ENCODE peak calls at places on chromosomes 11 and 22, in six cellular contexts. O, S, D, R, X and C are unnamed samples.

GRCh38 chr11:123473941-123474668 is 44.0 kb downstream of the GRAMD1B start:
- DNase-seq in O (no peak), S (no peak), D (no peak), R (peak; percentile 0), X (no peak), C (no peak)

GRCh38 chr11:121762820-121763219 is 310.1 kb upstream of the SORL1-AS1 start:
- DNase-seq in O (no peak), S (peak; percentile 41), D (no peak), R (no peak), X (no peak), C (peak; percentile 91)

GRCh38 chr22:48153726-48154125 is 1391.3 kb downstream of the TBC1D22A start:
- DNase-seq in O (no peak), S (no peak), D (no peak), R (no peak), X (no peak), C (no peak)

GRCh38 chr11:12606597-12606996 is 67.6 kb upstream of the TEAD1 start:
- DNase-seq in O (no peak), S (no peak), D (no peak), R (no peak), X (no peak), C (no peak)

GRCh38 chr22:44263547-44263946 is 49.2 kb downstream of the SHISAL1 start:
- DNase-seq in O (no peak), S (no peak), D (no peak), R (peak; percentile 46), X (no peak), C (no peak)

GRCh38 chr11:126072141-126072741 is 9.6 kb upstream of the CDON start:
- DNase-seq in O (no peak), S (peak; percentile 56), D (no peak), R (no peak), X (no peak), C (no peak)

GRCh38 chr22:48857202-48857805 is 970.4 kb downstream of the BRD1 start:
- DNase-seq in O (no peak), S (no peak), D (no peak), R (peak; percentile 27), X (no peak), C (no peak)

GRCh38 chr22:49903322-49904039 is 14.8 kb downstream of the ALG12 start:
- DNase-seq in O (no peak), S (no peak), D (no peak), R (peak; percentile 56), X (peak; percentile 14), C (no peak)

GRCh38 chr22:49882519-49883293 is 29.1 kb downstream of the ZBED4 start:
- DNase-seq in O (no peak), S (no peak), D (no peak), R (no peak), X (no peak), C (no peak)

GRCh38 chr11:23280088-23280487 is 419.8 kb upstream of the CCDC179 start:
- DNase-seq in O (no peak), S (no peak), D (no peak), R (no peak), X (no peak), C (no peak)

GRCh38 chr11:130909650-130910049 is 6.6 kb downstream of the SNX19 start:
- DNase-seq in O (no peak), S (no peak), D (no peak), R (no peak), X (no peak), C (no peak)

GRCh38 chr11:44621784-44622183 is 56.3 kb downstream of the CD82 start:
- DNase-seq in O (no peak), S (no peak), D (no peak), R (no peak), X (no peak), C (peak; percentile 86)

GRCh38 chr11:10459029-10459970 is 4.2 kb downstream of the AMPD3 start:
- DNase-seq in O (no peak), S (no peak), D (no peak), R (no peak), X (peak; percentile 68), C (peak; percentile 86)

GRCh38 chr11:29334781-29335140 is 682.1 kb downstream of the KCNA4 start:
- DNase-seq in O (no peak), S (no peak), D (no peak), R (no peak), X (no peak), C (no peak)

GRCh38 chr11:35486446-35486845 is 39.0 kb downstream of the PAMR1 start:
- DNase-seq in O (no peak), S (no peak), D (peak; percentile 13), R (no peak), X (no peak), C (no peak)

GRCh38 chr22:29325785-29326315 is 10.4 kb upstream of the RASL10A start:
- DNase-seq in O (no peak), S (no peak), D (no peak), R (no peak), X (no peak), C (no peak)

GRCh38 chr11:122808494-122808893 is 29.8 kb upstream of the CRTAM start:
- DNase-seq in O (no peak), S (no peak), D (no peak), R (no peak), X (no peak), C (no peak)

GRCh38 chr22:37636186-37636948 is 3.1 kb upstream of the SH3BP1 start:
- DNase-seq in O (no peak), S (peak; percentile 47), D (no peak), R (no peak), X (peak; percentile 27), C (no peak)

GRCh38 chr22:20414059-20414440 is 20.1 kb downstream of the ZNF74 start:
- DNase-seq in O (no peak), S (no peak), D (no peak), R (no peak), X (no peak), C (no peak)

GRCh38 chr22:46114518-46115387 is 35.6 kb upstream of the PPARA start:
- DNase-seq in O (no peak), S (no peak), D (no peak), R (no peak), X (no peak), C (no peak)

GRCh38 chr11:128361451-128362020 is 225.8 kb downstream of the ETS1 start:
- DNase-seq in O (no peak), S (no peak), D (no peak), R (no peak), X (no peak), C (no peak)

GRCh38 chr11:64234840-64235379 is 526 bp downstream of the VEGFB start:
- DNase-seq in O (no peak), S (peak; percentile 70), D (no peak), R (no peak), X (peak; percentile 44), C (no peak)

GRCh38 chr22:38572065-38572464 is 2.1 kb upstream of the DMC1 start:
- DNase-seq in O (no peak), S (peak; percentile 70), D (peak; percentile 24), R (no peak), X (peak; percentile 61), C (peak; percentile 86)

GRCh38 chr22:42785706-42786499 is 65.2 kb upstream of the A4GALT start:
- DNase-seq in O (no peak), S (no peak), D (no peak), R (no peak), X (no peak), C (no peak)

GRCh38 chr22:44391481-44392445 is 79.0 kb upstream of the SHISAL1 start:
- DNase-seq in O (no peak), S (peak; percentile 47), D (no peak), R (peak; percentile 50), X (no peak), C (no peak)

GRCh38 chr22:32693102-32693501 is 108.4 kb upstream of the TIMP3 start:
- DNase-seq in O (no peak), S (no peak), D (no peak), R (no peak), X (peak; percentile 20), C (no peak)

GRCh38 chr11:112656772-112657428 is 304.3 kb upstream of the NCAM1 start:
- DNase-seq in O (no peak), S (no peak), D (peak; percentile 2), R (no peak), X (no peak), C (peak; percentile 89)

GRCh38 chr11:70191495-70192140 is 11.5 kb upstream of the FADD start:
- DNase-seq in O (no peak), S (peak; percentile 90), D (peak; percentile 62), R (no peak), X (peak; percentile 79), C (no peak)

GRCh38 chr11:70192666-70193410 is 10.3 kb upstream of the FADD start:
- DNase-seq in O (no peak), S (no peak), D (no peak), R (no peak), X (no peak), C (no peak)

GRCh38 chr11:70194792-70195791 is 8.0 kb upstream of the FADD start:
- DNase-seq in O (no peak), S (no peak), D (no peak), R (no peak), X (no peak), C (no peak)

GRCh38 chr11:70189622-70190021 is 13.5 kb upstream of the FADD start:
- DNase-seq in O (no peak), S (no peak), D (no peak), R (no peak), X (no peak), C (no peak)

GRCh38 chr11:70193411-70194292 is 9.4 kb upstream of the FADD start:
- DNase-seq in O (no peak), S (no peak), D (no peak), R (no peak), X (no peak), C (no peak)
- TF ChIP-seq POLR2AphosphoS5 in O (no peak), S (no peak), D (no peak), R (no peak), X (no peak), C (no peak)

DNA sequence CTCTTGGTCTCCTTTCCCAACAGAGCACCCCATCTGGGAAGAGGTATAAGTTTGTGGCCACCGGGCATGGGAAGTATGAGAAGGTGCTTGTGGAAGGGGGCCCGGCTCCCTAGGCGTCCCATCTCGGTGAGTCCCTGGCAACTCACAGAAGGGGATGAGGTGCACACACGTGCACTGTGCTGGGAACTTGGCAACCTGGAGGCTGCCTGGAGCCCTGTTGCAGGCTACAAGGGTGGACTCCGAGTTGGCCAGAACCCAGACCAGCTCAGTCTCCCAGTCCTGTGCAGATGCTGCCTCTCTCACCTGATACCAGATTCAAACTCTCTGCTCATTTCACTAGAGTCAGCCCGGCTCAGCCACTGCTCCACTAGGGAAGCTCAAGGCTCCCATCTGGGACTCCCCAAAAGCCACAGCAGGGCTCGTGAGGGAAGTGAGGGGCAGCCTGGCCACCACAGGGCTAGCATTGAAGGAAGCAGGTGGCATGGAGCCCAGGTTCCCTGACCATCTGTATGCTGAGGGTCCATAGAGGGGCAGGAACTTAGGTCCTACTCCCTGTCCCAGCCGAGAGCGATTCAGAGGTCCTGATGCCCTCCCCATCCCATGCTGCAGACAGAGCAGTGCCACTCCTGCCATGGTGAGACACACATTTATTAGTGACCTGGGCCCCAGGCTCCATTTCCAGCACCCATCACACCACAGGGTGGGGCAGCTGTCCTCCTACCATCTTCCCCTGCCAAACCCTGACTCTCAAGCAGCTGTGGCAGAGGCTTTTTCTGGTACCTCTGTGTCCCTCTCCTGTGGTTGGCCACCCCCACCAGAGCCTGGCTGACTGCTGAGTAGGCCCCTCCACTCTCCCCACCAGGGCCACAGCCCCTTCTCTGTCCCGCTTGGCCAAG is 4.0 kb downstream of the PRR33 start:
- DNase-seq in O (no peak), S (no peak), D (no peak), R (no peak), X (no peak), C (no peak)
- TF ChIP-seq POLR2AphosphoS5 in O (no peak), S (no peak), D (no peak), R (no peak), X (no peak), C (no peak)

GRCh38 chr11:69650832-69651344 is 9.9 kb downstream of the CCND1 start:
- DNase-seq in O (no peak), S (no peak), D (no peak), R (peak; percentile 54), X (no peak), C (no peak)
- TF ChIP-seq POLR2AphosphoS5 in O (no peak), S (no peak), D (no peak), R (no peak), X (no peak), C (no peak)

GRCh38 chr11:118519549-118519948 is 7.7 kb upstream of the TTC36 start:
- DNase-seq in O (no peak), S (no peak), D (no peak), R (no peak), X (no peak), C (no peak)
- TF ChIP-seq POLR2AphosphoS5 in O (no peak), S (no peak), D (no peak), R (no peak), X (no peak), C (no peak)